ENCODE peak calls at places on chromosomes 6 and 20, in six cellular contexts. One of them, this sample, is unnamed.

GRCh38 chr20:2379511-2380229 is 1.0 kb upstream of the TGM6 start:
- DNase-seq in right atrium auricular region: no peak
- DNase-seq in A549: no peak
- DNase-seq in PC-3: no peak
- DNase-seq in MM.1S: peak
- DNase-seq in osteoblast: peak
- DNase-seq in this sample: no peak

GRCh38 chr6:48641544-48641943 is 530.5 kb upstream of the PTCHD4 start:
- DNase-seq in MM.1S: no peak
- DNase-seq in right atrium auricular region: no peak
- DNase-seq in PC-3: peak
- DNase-seq in osteoblast: no peak
- DNase-seq in A549: no peak
- DNase-seq in this sample: no peak

GRCh38 chr6:151661928-151662327 is 145.6 kb upstream of the ESR1 start:
- DNase-seq in PC-3: peak
- DNase-seq in A549: no peak
- DNase-seq in right atrium auricular region: no peak
- DNase-seq in MM.1S: no peak
- DNase-seq in osteoblast: no peak
- DNase-seq in this sample: no peak

GRCh38 chr6:150720774-150721233 is 121.1 kb downstream of the PLEKHG1 start:
- DNase-seq in right atrium auricular region: no peak
- DNase-seq in PC-3: peak
- DNase-seq in MM.1S: peak
- DNase-seq in A549: no peak
- DNase-seq in osteoblast: no peak
- DNase-seq in this sample: no peak

GRCh38 chr6:166167258-166167731 is 356 bp downstream of the TBXT start:
- DNase-seq in osteoblast: peak
- DNase-seq in right atrium auricular region: no peak
- DNase-seq in PC-3: no peak
- DNase-seq in MM.1S: no peak
- DNase-seq in A549: no peak
- DNase-seq in this sample: no peak

GRCh38 chr6:80625405-80625804 is 518.9 kb downstream of the BCKDHB start:
- DNase-seq in right atrium auricular region: no peak
- DNase-seq in osteoblast: no peak
- DNase-seq in A549: no peak
- DNase-seq in PC-3: no peak
- DNase-seq in MM.1S: no peak
- DNase-seq in this sample: no peak

GRCh38 chr6:40894962-40895799 is 143.8 kb downstream of the UNC5CL start:
- DNase-seq in MM.1S: no peak
- DNase-seq in right atrium auricular region: no peak
- DNase-seq in A549: peak
- DNase-seq in osteoblast: peak
- DNase-seq in PC-3: peak
- DNase-seq in this sample: peak

GRCh38 chr6:147176795-147177194 is 27.4 kb upstream of the STXBP5 start:
- DNase-seq in MM.1S: no peak
- DNase-seq in PC-3: no peak
- DNase-seq in osteoblast: no peak
- DNase-seq in right atrium auricular region: no peak
- DNase-seq in A549: no peak
- DNase-seq in this sample: no peak

GRCh38 chr6:114108119-114109002 is 137.4 kb upstream of the HDAC2 start:
- DNase-seq in PC-3: peak
- DNase-seq in osteoblast: peak
- DNase-seq in MM.1S: peak
- DNase-seq in A549: peak
- DNase-seq in right atrium auricular region: peak
- DNase-seq in this sample: peak

GRCh38 chr6:27809939-27810767 is 102.0 kb downstream of the OR2B2 start:
- DNase-seq in osteoblast: peak
- DNase-seq in MM.1S: peak
- DNase-seq in right atrium auricular region: peak
- DNase-seq in PC-3: peak
- DNase-seq in A549: peak
- DNase-seq in this sample: peak

GRCh38 chr6:159169193-159169555 is at the start of gene FNDC1:
- DNase-seq in osteoblast: peak
- DNase-seq in right atrium auricular region: no peak
- DNase-seq in PC-3: no peak
- DNase-seq in A549: peak
- DNase-seq in MM.1S: no peak
- DNase-seq in this sample: no peak

GRCh38 chr20:51529758-51530157 is 12.8 kb downstream of the NFATC2 start:
- DNase-seq in MM.1S: no peak
- DNase-seq in PC-3: no peak
- DNase-seq in right atrium auricular region: no peak
- DNase-seq in A549: no peak
- DNase-seq in osteoblast: no peak
- DNase-seq in this sample: peak

GRCh38 chr6:84871925-84872324 is 107.5 kb upstream of the TBX18 start:
- DNase-seq in osteoblast: no peak
- DNase-seq in MM.1S: no peak
- DNase-seq in A549: no peak
- DNase-seq in PC-3: no peak
- DNase-seq in right atrium auricular region: no peak
- DNase-seq in this sample: no peak

GRCh38 chr6:13615802-13616140 is 636 bp downstream of the NOL7 start:
- DNase-seq in PC-3: peak
- DNase-seq in A549: no peak
- DNase-seq in MM.1S: peak
- DNase-seq in right atrium auricular region: peak
- DNase-seq in osteoblast: peak
- DNase-seq in this sample: peak

GRCh38 chr6:42984924-42985475 is 630 bp downstream of the PPP2R5D start:
- DNase-seq in right atrium auricular region: no peak
- DNase-seq in osteoblast: no peak
- DNase-seq in PC-3: peak
- DNase-seq in MM.1S: no peak
- DNase-seq in A549: no peak
- DNase-seq in this sample: no peak

GRCh38 chr6:112562348-112563220 is 215.5 kb downstream of the RFPL4B start:
- DNase-seq in right atrium auricular region: no peak
- DNase-seq in osteoblast: no peak
- DNase-seq in MM.1S: no peak
- DNase-seq in PC-3: no peak
- DNase-seq in A549: no peak
- DNase-seq in this sample: no peak

GRCh38 chr6:121890307-121890910 is 455.0 kb downstream of the GJA1 start:
- DNase-seq in right atrium auricular region: no peak
- DNase-seq in osteoblast: no peak
- DNase-seq in A549: no peak
- DNase-seq in PC-3: no peak
- DNase-seq in MM.1S: no peak
- DNase-seq in this sample: no peak

GRCh38 chr6:53139841-53140413 is 8.7 kb downstream of the GCM1 start:
- DNase-seq in PC-3: no peak
- DNase-seq in osteoblast: no peak
- DNase-seq in MM.1S: no peak
- DNase-seq in A549: no peak
- DNase-seq in right atrium auricular region: no peak
- DNase-seq in this sample: no peak

GRCh38 chr6:16903470-16903869 is 142.2 kb upstream of the ATXN1 start:
- DNase-seq in osteoblast: peak
- DNase-seq in A549: no peak
- DNase-seq in right atrium auricular region: no peak
- DNase-seq in MM.1S: no peak
- DNase-seq in PC-3: peak
- DNase-seq in this sample: no peak

GRCh38 chr6:126724821-126725220 is 384.9 kb downstream of the CENPW start:
- DNase-seq in right atrium auricular region: no peak
- DNase-seq in MM.1S: no peak
- DNase-seq in PC-3: no peak
- DNase-seq in A549: no peak
- DNase-seq in osteoblast: no peak
- DNase-seq in this sample: no peak

GRCh38 chr6:167449099-167449861 is 124.4 kb downstream of the TTLL2 start:
- DNase-seq in PC-3: no peak
- DNase-seq in right atrium auricular region: no peak
- DNase-seq in MM.1S: no peak
- DNase-seq in A549: no peak
- DNase-seq in osteoblast: no peak
- DNase-seq in this sample: no peak

GRCh38 chr6:149060985-149061760 is 256.3 kb upstream of the TAB2 start:
- DNase-seq in MM.1S: no peak
- DNase-seq in osteoblast: no peak
- DNase-seq in PC-3: peak
- DNase-seq in right atrium auricular region: no peak
- DNase-seq in A549: peak
- DNase-seq in this sample: peak

GRCh38 chr6:22928775-22929174 is 359.4 kb downstream of the HDGFL1 start:
- DNase-seq in A549: no peak
- DNase-seq in osteoblast: no peak
- DNase-seq in MM.1S: no peak
- DNase-seq in right atrium auricular region: no peak
- DNase-seq in PC-3: no peak
- DNase-seq in this sample: no peak

GRCh38 chr6:154606457-154606856 is 96.0 kb upstream of the CNKSR3 start:
- DNase-seq in MM.1S: no peak
- DNase-seq in A549: no peak
- DNase-seq in osteoblast: no peak
- DNase-seq in right atrium auricular region: no peak
- DNase-seq in PC-3: no peak
- DNase-seq in this sample: no peak

GRCh38 chr6:53199156-53199555 is 50.5 kb upstream of the GCM1 start:
- DNase-seq in osteoblast: no peak
- DNase-seq in MM.1S: no peak
- DNase-seq in right atrium auricular region: no peak
- DNase-seq in A549: no peak
- DNase-seq in PC-3: no peak
- DNase-seq in this sample: no peak

GRCh38 chr6:114007451-114007953 is 36.6 kb upstream of the HDAC2 start:
- DNase-seq in PC-3: peak
- DNase-seq in A549: no peak
- DNase-seq in MM.1S: peak
- DNase-seq in right atrium auricular region: no peak
- DNase-seq in osteoblast: no peak
- DNase-seq in this sample: no peak

GRCh38 chr20:19760371-19760721 is 2.3 kb downstream of the RIN2 start:
- DNase-seq in MM.1S: no peak
- DNase-seq in osteoblast: peak
- DNase-seq in right atrium auricular region: no peak
- DNase-seq in A549: no peak
- DNase-seq in PC-3: no peak
- DNase-seq in this sample: no peak
- H3K27ac ChIP-seq in MM.1S: no peak
- H3K27ac ChIP-seq in osteoblast: no peak
- H3K27ac ChIP-seq in right atrium auricular region: peak
- H3K27ac ChIP-seq in A549: no peak
- H3K27ac ChIP-seq in PC-3: peak
- H3K27ac ChIP-seq in this sample: peak

GRCh38 chr20:23010096-23010495 is 25.0 kb upstream of the SSTR4 start:
- DNase-seq in MM.1S: no peak
- DNase-seq in A549: no peak
- DNase-seq in right atrium auricular region: peak
- DNase-seq in PC-3: no peak
- DNase-seq in osteoblast: no peak
- DNase-seq in this sample: no peak
- H3K27ac ChIP-seq in MM.1S: no peak
- H3K27ac ChIP-seq in A549: peak
- H3K27ac ChIP-seq in right atrium auricular region: no peak
- H3K27ac ChIP-seq in PC-3: no peak
- H3K27ac ChIP-seq in osteoblast: no peak
- H3K27ac ChIP-seq in this sample: no peak

GRCh38 chr20:22509090-22509938 is 75.1 kb downstream of the FOXA2 start:
- DNase-seq in A549: no peak
- DNase-seq in osteoblast: no peak
- DNase-seq in MM.1S: no peak
- DNase-seq in right atrium auricular region: no peak
- DNase-seq in PC-3: no peak
- DNase-seq in this sample: no peak

GRCh38 chr20:22504829-22505377 is 79.5 kb downstream of the FOXA2 start:
- DNase-seq in MM.1S: no peak
- DNase-seq in osteoblast: no peak
- DNase-seq in right atrium auricular region: no peak
- DNase-seq in PC-3: no peak
- DNase-seq in A549: no peak
- DNase-seq in this sample: no peak

GRCh38 chr20:22506827-22507226 is 77.5 kb downstream of the FOXA2 start:
- DNase-seq in MM.1S: no peak
- DNase-seq in A549: no peak
- DNase-seq in osteoblast: no peak
- DNase-seq in right atrium auricular region: no peak
- DNase-seq in PC-3: no peak
- DNase-seq in this sample: no peak

GRCh38 chr20:22507240-22507961 is 77.0 kb downstream of the FOXA2 start:
- DNase-seq in A549: no peak
- DNase-seq in PC-3: no peak
- DNase-seq in MM.1S: peak
- DNase-seq in osteoblast: no peak
- DNase-seq in right atrium auricular region: no peak
- DNase-seq in this sample: no peak

DNA sequence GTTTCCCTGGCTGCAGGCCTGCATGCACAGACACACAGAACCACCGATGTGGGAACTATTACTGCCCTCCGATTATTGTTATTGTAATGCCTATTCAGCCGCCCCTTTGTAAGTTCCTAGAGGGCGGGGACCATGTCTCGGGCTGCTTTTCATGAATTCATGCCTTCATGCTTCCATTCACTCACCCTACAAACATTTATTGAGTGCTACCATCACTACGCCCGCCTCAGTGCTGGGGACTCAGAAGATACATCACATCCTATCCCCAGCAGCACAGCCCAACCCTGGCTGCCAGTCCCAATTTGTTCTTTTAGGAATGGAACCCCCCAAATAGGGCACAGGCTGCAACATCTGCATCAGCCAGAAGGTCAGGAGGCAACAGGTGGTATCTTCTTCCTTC is 75.9 kb downstream of the FOXA2 start:
- DNase-seq in MM.1S: no peak
- DNase-seq in right atrium auricular region: no peak
- DNase-seq in osteoblast: peak
- DNase-seq in PC-3: no peak
- DNase-seq in A549: no peak
- DNase-seq in this sample: no peak
- H3K27ac ChIP-seq in MM.1S: peak
- H3K27ac ChIP-seq in right atrium auricular region: no peak
- H3K27ac ChIP-seq in osteoblast: no peak
- H3K27ac ChIP-seq in PC-3: no peak
- H3K27ac ChIP-seq in A549: no peak
- H3K27ac ChIP-seq in this sample: no peak

DNA sequence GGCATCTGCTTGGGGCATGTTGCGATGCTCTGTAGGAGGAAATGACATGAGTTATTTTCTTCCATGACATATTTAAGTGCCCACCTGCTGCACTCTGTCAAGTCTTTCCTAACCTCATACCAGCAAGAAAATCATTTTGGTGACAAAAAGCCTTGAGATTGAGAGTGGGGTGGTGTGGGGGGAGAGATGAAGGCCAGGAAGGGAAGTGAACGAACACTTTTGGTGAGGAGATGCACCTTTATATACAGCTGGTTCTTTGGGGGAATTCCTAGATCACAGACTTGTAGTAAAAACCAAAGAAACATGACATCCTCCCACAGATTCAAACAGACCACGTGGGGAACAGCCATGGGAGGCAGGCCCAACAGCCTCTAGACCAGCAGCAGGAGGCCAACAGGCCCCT is 26.1 kb downstream of the NCOA5 start:
- DNase-seq in PC-3: no peak
- DNase-seq in MM.1S: no peak
- DNase-seq in right atrium auricular region: no peak
- DNase-seq in A549: no peak
- DNase-seq in osteoblast: no peak
- DNase-seq in this sample: no peak
- H3K27ac ChIP-seq in PC-3: no peak
- H3K27ac ChIP-seq in MM.1S: no peak
- H3K27ac ChIP-seq in right atrium auricular region: no peak
- H3K27ac ChIP-seq in A549: no peak
- H3K27ac ChIP-seq in osteoblast: no peak
- H3K27ac ChIP-seq in this sample: no peak